ENCODE peak calls at places on chromosomes 3 and 15, in seven cellular contexts. One of them, this sample, is unnamed.

GRCh38 chr3:36201546-36201945 is 178.8 kb upstream of the STAC start:
- DNase-seq in M059J: no peak
- DNase-seq in NCI-H1436: no peak
- DNase-seq in left ventricle myocardium superior: no peak
- DNase-seq in pancreas: no peak
- DNase-seq in T-helper 1 cell: no peak
- DNase-seq in GM10248: no peak
- DNase-seq in this sample: no peak

GRCh38 chr15:40232625-40233070 is 6.2 kb upstream of the PAK6 start:
- DNase-seq in left ventricle myocardium superior: no peak
- DNase-seq in GM10248: no peak
- DNase-seq in NCI-H1436: no peak
- DNase-seq in pancreas: no peak
- DNase-seq in T-helper 1 cell: no peak
- DNase-seq in M059J: peak; percentile 88
- DNase-seq in this sample: peak; percentile 53

GRCh38 chr3:160968731-160969130 is 136.4 kb downstream of the B3GALNT1 start:
- DNase-seq in M059J: no peak
- DNase-seq in pancreas: no peak
- DNase-seq in NCI-H1436: no peak
- DNase-seq in left ventricle myocardium superior: no peak
- DNase-seq in GM10248: no peak
- DNase-seq in T-helper 1 cell: no peak
- DNase-seq in this sample: no peak

GRCh38 chr3:168121175-168121853 is 25.6 kb upstream of the GOLIM4 start:
- DNase-seq in M059J: no peak
- DNase-seq in pancreas: no peak
- DNase-seq in GM10248: no peak
- DNase-seq in NCI-H1436: no peak
- DNase-seq in T-helper 1 cell: no peak
- DNase-seq in left ventricle myocardium superior: peak; percentile 59
- DNase-seq in this sample: no peak

GRCh38 chr3:152334761-152335160 is 66.0 kb downstream of the MBNL1 start:
- DNase-seq in pancreas: no peak
- DNase-seq in GM10248: no peak
- DNase-seq in T-helper 1 cell: no peak
- DNase-seq in M059J: no peak
- DNase-seq in NCI-H1436: no peak
- DNase-seq in left ventricle myocardium superior: no peak
- DNase-seq in this sample: no peak

GRCh38 chr3:32391643-32392529 is at the start of gene CMTM7:
- DNase-seq in pancreas: peak; percentile 63
- DNase-seq in GM10248: peak; percentile 59
- DNase-seq in M059J: peak; percentile 66
- DNase-seq in left ventricle myocardium superior: peak; percentile 85
- DNase-seq in T-helper 1 cell: peak; percentile 66
- DNase-seq in NCI-H1436: no peak
- DNase-seq in this sample: peak; percentile 90

GRCh38 chr3:174784206-174784934 is 74.8 kb upstream of the NAALADL2 start:
- DNase-seq in NCI-H1436: no peak
- DNase-seq in pancreas: no peak
- DNase-seq in left ventricle myocardium superior: no peak
- DNase-seq in T-helper 1 cell: no peak
- DNase-seq in GM10248: no peak
- DNase-seq in M059J: no peak
- DNase-seq in this sample: no peak

GRCh38 chr15:65470866-65471265 is 46.6 kb downstream of the DPP8 start:
- DNase-seq in T-helper 1 cell: no peak
- DNase-seq in left ventricle myocardium superior: no peak
- DNase-seq in M059J: no peak
- DNase-seq in GM10248: no peak
- DNase-seq in NCI-H1436: no peak
- DNase-seq in pancreas: no peak
- DNase-seq in this sample: no peak

GRCh38 chr3:156812521-156813335 is 13.4 kb upstream of the LEKR1 start:
- DNase-seq in GM10248: peak; percentile 33
- DNase-seq in T-helper 1 cell: no peak
- DNase-seq in left ventricle myocardium superior: no peak
- DNase-seq in pancreas: peak; percentile 64
- DNase-seq in NCI-H1436: no peak
- DNase-seq in M059J: peak; percentile 94
- DNase-seq in this sample: no peak

GRCh38 chr15:31200735-31201151 is 99.2 kb upstream of the TRPM1 start:
- DNase-seq in GM10248: no peak
- DNase-seq in T-helper 1 cell: peak; percentile 56
- DNase-seq in NCI-H1436: peak; percentile 41
- DNase-seq in pancreas: peak; percentile 53
- DNase-seq in left ventricle myocardium superior: peak; percentile 88
- DNase-seq in M059J: peak; percentile 60
- DNase-seq in this sample: peak; percentile 69

GRCh38 chr3:155748611-155749365 is 3.9 kb upstream of the PLCH1 start:
- DNase-seq in GM10248: no peak
- DNase-seq in left ventricle myocardium superior: no peak
- DNase-seq in pancreas: no peak
- DNase-seq in NCI-H1436: no peak
- DNase-seq in T-helper 1 cell: no peak
- DNase-seq in M059J: peak; percentile 29
- DNase-seq in this sample: no peak